ENCODE peak calls at places on chromosomes 1 and 21, in nine cellular contexts. E is IMR-90, L is cardiac muscle cell, O is mesothelial cell of epicardium, J is left ventricle myocardium inferior, D is uterus, U is H1, Y is breast epithelium, R is astrocyte of the cerebellum. K is an unnamed sample.

GRCh38 chr1:151009674-151010345 is 1.6 kb downstream of the PRUNE1 start:
- DNase-seq in E (no peak), L (no peak), O (no peak), J (no peak), D (no peak), U (no peak), Y (no peak), R (no peak), K (no peak)

GRCh38 chr1:3907621-3908165 is 7.6 kb upstream of the C1orf174 start:
- DNase-seq in E (no peak), L (no peak), O (no peak), J (no peak), D (no peak), U (no peak), Y (no peak), R (no peak), K (no peak)

GRCh38 chr1:214833357-214833756 is 230.4 kb downstream of the CENPF start:
- DNase-seq in E (peak), L (peak), O (no peak), J (no peak), D (no peak), U (no peak), Y (no peak), R (no peak), K (peak)

GRCh38 chr1:6880951-6881690 is 95.9 kb downstream of the CAMTA1 start:
- DNase-seq in E (no peak), L (no peak), O (no peak), J (no peak), D (no peak), U (no peak), Y (no peak), R (no peak), K (no peak)

GRCh38 chr1:1371741-1372711 is 3.0 kb downstream of the AURKAIP1 start:
- DNase-seq in E (peak), L (peak), O (peak), J (peak), D (peak), U (no peak), Y (peak), R (no peak), K (no peak)

GRCh38 chr1:2554621-2555387 is 1.4 kb upstream of the TNFRSF14 start:
- DNase-seq in E (no peak), L (peak), O (no peak), J (no peak), D (no peak), U (no peak), Y (no peak), R (no peak), K (no peak)

GRCh38 chr21:17386498-17386897 is 126.3 kb upstream of the CXADR start:
- DNase-seq in E (no peak), L (no peak), O (no peak), J (no peak), D (no peak), U (no peak), Y (no peak), R (no peak), K (no peak)

GRCh38 chr1:102628008-102628736 is 480.1 kb downstream of the COL11A1 start:
- DNase-seq in E (no peak), L (no peak), O (no peak), J (no peak), D (no peak), U (no peak), Y (no peak), R (no peak), K (no peak)

GRCh38 chr21:26565546-26565945 is 7.5 kb downstream of the CYYR1 start:
- DNase-seq in E (no peak), L (no peak), O (no peak), J (no peak), D (no peak), U (no peak), Y (no peak), R (no peak), K (no peak)

GRCh38 chr1:115465802-115466363 is 127.8 kb upstream of the NGF start:
- DNase-seq in E (no peak), L (no peak), O (no peak), J (no peak), D (no peak), U (no peak), Y (no peak), R (no peak), K (no peak)

GRCh38 chr1:10050611-10051010 is 17.9 kb downstream of the UBE4B start:
- DNase-seq in E (no peak), L (peak), O (no peak), J (no peak), D (no peak), U (no peak), Y (no peak), R (no peak), K (no peak)

GRCh38 chr1:159881930-159882839 is 17.8 kb downstream of the CFAP45 start:
- DNase-seq in E (peak), L (peak), O (peak), J (peak), D (peak), U (no peak), Y (peak), R (peak), K (peak)

GRCh38 chr1:173489149-173489600 is 12.0 kb downstream of the PRDX6 start:
- DNase-seq in E (peak), L (peak), O (no peak), J (no peak), D (no peak), U (no peak), Y (no peak), R (no peak), K (no peak)

GRCh38 chr1:218414060-218414728 is 69.1 kb downstream of the TGFB2 start:
- DNase-seq in E (no peak), L (no peak), O (no peak), J (no peak), D (no peak), U (no peak), Y (no peak), R (no peak), K (no peak)
- TF ChIP-seq CTCF in E (no peak), L (no peak), O (no peak), J (no peak), D (no peak), U (no peak), Y (no peak), R (no peak), K (no peak)

GRCh38 chr1:229378586-229379442 is 36.0 kb upstream of the CCSAP start:
- DNase-seq in E (no peak), L (peak), O (no peak), J (no peak), D (no peak), U (no peak), Y (no peak), R (no peak), K (no peak)
- TF ChIP-seq CTCF in E (no peak), L (no peak), O (no peak), J (no peak), D (no peak), U (no peak), Y (no peak), R (no peak), K (peak)

GRCh38 chr1:162035241-162035640 is 11.6 kb upstream of the OLFML2B start:
- DNase-seq in E (no peak), L (peak), O (no peak), J (no peak), D (no peak), U (no peak), Y (no peak), R (no peak), K (no peak)

GRCh38 chr1:162036156-162036555 is 12.5 kb upstream of the OLFML2B start:
- DNase-seq in E (no peak), L (no peak), O (no peak), J (no peak), D (no peak), U (no peak), Y (no peak), R (no peak), K (no peak)

GRCh38 chr1:162038624-162039023 is 15.0 kb upstream of the OLFML2B start:
- DNase-seq in E (no peak), L (no peak), O (no peak), J (no peak), D (no peak), U (no peak), Y (no peak), R (no peak), K (no peak)

GRCh38 chr1:162042361-162042760 is 18.7 kb upstream of the OLFML2B start:
- DNase-seq in E (no peak), L (no peak), O (no peak), J (no peak), D (no peak), U (no peak), Y (no peak), R (no peak), K (no peak)

GRCh38 chr1:162040657-162041056 is 17.0 kb upstream of the OLFML2B start:
- DNase-seq in E (peak), L (peak), O (no peak), J (no peak), D (no peak), U (no peak), Y (no peak), R (no peak), K (no peak)
- TF ChIP-seq CTCF in E (peak), L (peak), O (peak), J (peak), D (no peak), U (no peak), Y (no peak), R (peak), K (peak)

GRCh38 chr1:167797005-167797404 is 75.2 kb downstream of the MPZL1 start:
- DNase-seq in E (peak), L (peak), O (no peak), J (peak), D (peak), U (no peak), Y (no peak), R (peak), K (peak)
- TF ChIP-seq CTCF in E (peak), L (peak), O (no peak), J (no peak), D (no peak), U (no peak), Y (no peak), R (peak), K (peak)

DNA sequence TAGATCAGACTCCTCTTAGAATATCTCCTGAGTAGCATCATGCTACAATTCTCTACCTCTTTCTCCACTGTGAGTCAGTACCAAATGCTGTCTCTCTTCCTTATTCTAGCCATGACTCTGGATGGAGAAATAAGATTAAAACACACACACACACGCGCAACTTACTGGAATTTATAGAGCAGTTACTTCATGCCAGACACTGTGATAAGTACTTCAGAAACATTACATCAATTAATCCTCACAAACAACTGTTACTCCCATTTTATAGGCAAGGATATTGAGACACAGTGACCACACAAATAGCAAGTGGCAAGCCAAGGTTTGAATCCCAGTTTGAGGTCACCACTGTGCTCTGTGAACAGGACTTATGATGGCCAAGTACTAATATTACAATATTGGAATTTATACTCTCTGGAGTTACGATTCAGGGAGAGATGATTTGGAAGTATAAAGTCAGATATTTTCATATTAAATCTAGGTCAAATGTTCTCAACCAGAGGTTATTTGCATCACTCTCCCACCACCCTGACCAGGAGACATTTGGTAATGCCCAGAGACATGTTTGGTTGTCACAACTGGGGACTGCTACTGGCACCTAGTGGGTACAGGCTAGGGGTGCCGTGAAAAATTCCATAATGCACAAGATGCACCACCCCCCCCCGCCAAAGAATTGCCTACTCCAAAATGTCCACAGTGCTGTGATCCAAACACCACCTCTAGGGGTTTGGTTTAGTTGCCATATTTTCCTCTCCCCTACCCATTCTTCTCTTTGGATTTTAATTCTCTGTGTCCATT is 221.6 kb downstream of the LTN1 start:
- DNase-seq in E (peak), L (peak), O (no peak), J (no peak), D (no peak), U (no peak), Y (no peak), R (no peak), K (peak)
- TF ChIP-seq CTCF in E (no peak), L (no peak), O (no peak), J (no peak), D (no peak), U (no peak), Y (no peak), R (no peak), K (peak)

GRCh38 chr1:21814241-21814918 is 2.3 kb downstream of the LDLRAD2 start:
- DNase-seq in E (no peak), L (peak), O (peak), J (no peak), D (no peak), U (peak), Y (no peak), R (no peak), K (no peak)
- TF ChIP-seq CTCF in E (peak), L (peak), O (peak), J (peak), D (peak), U (peak), Y (peak), R (peak), K (peak)

K was measured in BJ.